ENCODE peak calls at places on chromosomes 11 and 22, in eight cellular contexts. One of them, this sample, is unnamed.

GRCh38 chr11:118615996-118616395 is 8.6 kb downstream of the PHLDB1 start:
- DNase-seq in heart left ventricle: peak
- DNase-seq in ovary: no peak
- DNase-seq in AG10803: no peak
- DNase-seq in heart right ventricle: no peak
- DNase-seq in GM23338: peak
- DNase-seq in astrocyte of the spinal cord: no peak
- DNase-seq in brain microvascular endothelial cell: no peak
- DNase-seq in this sample: no peak

GRCh38 chr11:69775163-69775755 is at the start of gene FGF4:
- DNase-seq in heart left ventricle: no peak
- DNase-seq in ovary: no peak
- DNase-seq in AG10803: no peak
- DNase-seq in heart right ventricle: no peak
- DNase-seq in GM23338: peak
- DNase-seq in astrocyte of the spinal cord: no peak
- DNase-seq in brain microvascular endothelial cell: no peak
- DNase-seq in this sample: no peak

GRCh38 chr11:62140302-62141110 is 16.7 kb downstream of the INCENP start:
- DNase-seq in heart left ventricle: no peak
- DNase-seq in ovary: no peak
- DNase-seq in AG10803: no peak
- DNase-seq in heart right ventricle: no peak
- DNase-seq in GM23338: no peak
- DNase-seq in astrocyte of the spinal cord: no peak
- DNase-seq in brain microvascular endothelial cell: no peak
- DNase-seq in this sample: no peak

GRCh38 chr11:125063429-125064043 is 431 bp downstream of the SLC37A2 start:
- DNase-seq in heart left ventricle: no peak
- DNase-seq in ovary: no peak
- DNase-seq in AG10803: no peak
- DNase-seq in heart right ventricle: no peak
- DNase-seq in GM23338: peak
- DNase-seq in astrocyte of the spinal cord: no peak
- DNase-seq in brain microvascular endothelial cell: no peak
- DNase-seq in this sample: no peak

GRCh38 chr11:65431452-65432132 is 9.0 kb downstream of the NEAT1 start:
- DNase-seq in heart left ventricle: no peak
- DNase-seq in ovary: no peak
- DNase-seq in AG10803: peak
- DNase-seq in heart right ventricle: no peak
- DNase-seq in GM23338: no peak
- DNase-seq in astrocyte of the spinal cord: peak
- DNase-seq in brain microvascular endothelial cell: no peak
- DNase-seq in this sample: no peak

GRCh38 chr11:69125861-69126260 is 29.9 kb upstream of the SMIM38 start:
- DNase-seq in heart left ventricle: no peak
- DNase-seq in ovary: no peak
- DNase-seq in AG10803: no peak
- DNase-seq in heart right ventricle: no peak
- DNase-seq in GM23338: no peak
- DNase-seq in astrocyte of the spinal cord: no peak
- DNase-seq in brain microvascular endothelial cell: no peak
- DNase-seq in this sample: no peak

GRCh38 chr11:48116843-48117242 is 99.8 kb upstream of the OR4B1 start:
- DNase-seq in heart left ventricle: no peak
- DNase-seq in ovary: no peak
- DNase-seq in AG10803: no peak
- DNase-seq in heart right ventricle: no peak
- DNase-seq in GM23338: peak
- DNase-seq in astrocyte of the spinal cord: no peak
- DNase-seq in brain microvascular endothelial cell: no peak
- DNase-seq in this sample: no peak

GRCh38 chr11:61103851-61104423 is 1.6 kb downstream of the CD5 start:
- DNase-seq in heart left ventricle: no peak
- DNase-seq in ovary: no peak
- DNase-seq in AG10803: no peak
- DNase-seq in heart right ventricle: no peak
- DNase-seq in GM23338: no peak
- DNase-seq in astrocyte of the spinal cord: no peak
- DNase-seq in brain microvascular endothelial cell: no peak
- DNase-seq in this sample: no peak

GRCh38 chr22:33969052-33969451 is 48.8 kb upstream of the LARGE1 start:
- DNase-seq in heart left ventricle: no peak
- DNase-seq in ovary: no peak
- DNase-seq in AG10803: no peak
- DNase-seq in heart right ventricle: no peak
- DNase-seq in GM23338: peak
- DNase-seq in astrocyte of the spinal cord: no peak
- DNase-seq in brain microvascular endothelial cell: no peak
- DNase-seq in this sample: no peak

GRCh38 chr11:41306435-41306834 is 153.0 kb downstream of the LRRC4C start:
- DNase-seq in heart left ventricle: no peak
- DNase-seq in ovary: no peak
- DNase-seq in AG10803: no peak
- DNase-seq in heart right ventricle: no peak
- DNase-seq in GM23338: no peak
- DNase-seq in astrocyte of the spinal cord: peak
- DNase-seq in brain microvascular endothelial cell: peak
- DNase-seq in this sample: no peak

GRCh38 chr11:36372101-36372767 is 76.1 kb downstream of the PRR5L start:
- DNase-seq in heart left ventricle: no peak
- DNase-seq in ovary: no peak
- DNase-seq in AG10803: peak
- DNase-seq in heart right ventricle: no peak
- DNase-seq in GM23338: no peak
- DNase-seq in astrocyte of the spinal cord: peak
- DNase-seq in brain microvascular endothelial cell: peak
- DNase-seq in this sample: peak

GRCh38 chr11:100631316-100631715 is 55.8 kb upstream of the ARHGAP42 start:
- DNase-seq in heart left ventricle: no peak
- DNase-seq in ovary: no peak
- DNase-seq in AG10803: no peak
- DNase-seq in heart right ventricle: no peak
- DNase-seq in GM23338: no peak
- DNase-seq in astrocyte of the spinal cord: no peak
- DNase-seq in brain microvascular endothelial cell: no peak
- DNase-seq in this sample: no peak

GRCh38 chr11:124536520-124536919 is 6.9 kb downstream of the OR8B12 start:
- DNase-seq in heart left ventricle: peak
- DNase-seq in ovary: no peak
- DNase-seq in AG10803: peak
- DNase-seq in heart right ventricle: peak
- DNase-seq in GM23338: peak
- DNase-seq in astrocyte of the spinal cord: peak
- DNase-seq in brain microvascular endothelial cell: peak
- DNase-seq in this sample: no peak

GRCh38 chr11:11290354-11290753 is 62.7 kb downstream of the CSNK2A3 start:
- DNase-seq in heart left ventricle: no peak
- DNase-seq in ovary: no peak
- DNase-seq in AG10803: no peak
- DNase-seq in heart right ventricle: no peak
- DNase-seq in GM23338: no peak
- DNase-seq in astrocyte of the spinal cord: no peak
- DNase-seq in brain microvascular endothelial cell: no peak
- DNase-seq in this sample: no peak

GRCh38 chr22:40819741-40820140 is 595 bp upstream of the SLC25A17 start:
- DNase-seq in heart left ventricle: no peak
- DNase-seq in ovary: no peak
- DNase-seq in AG10803: peak
- DNase-seq in heart right ventricle: no peak
- DNase-seq in GM23338: peak
- DNase-seq in astrocyte of the spinal cord: no peak
- DNase-seq in brain microvascular endothelial cell: no peak
- DNase-seq in this sample: no peak

GRCh38 chr11:19378814-19379213 is 138.1 kb upstream of the E2F8 start:
- DNase-seq in heart left ventricle: no peak
- DNase-seq in ovary: no peak
- DNase-seq in AG10803: peak
- DNase-seq in heart right ventricle: no peak
- DNase-seq in GM23338: no peak
- DNase-seq in astrocyte of the spinal cord: no peak
- DNase-seq in brain microvascular endothelial cell: no peak
- DNase-seq in this sample: no peak

GRCh38 chr22:43127166-43127908 is 15.9 kb downstream of the MCAT start:
- DNase-seq in heart left ventricle: no peak
- DNase-seq in ovary: no peak
- DNase-seq in AG10803: no peak
- DNase-seq in heart right ventricle: no peak
- DNase-seq in GM23338: no peak
- DNase-seq in astrocyte of the spinal cord: no peak
- DNase-seq in brain microvascular endothelial cell: no peak
- DNase-seq in this sample: no peak

GRCh38 chr22:50576806-50577696 is 1.2 kb downstream of the CPT1B start:
- DNase-seq in heart left ventricle: no peak
- DNase-seq in ovary: no peak
- DNase-seq in AG10803: no peak
- DNase-seq in heart right ventricle: no peak
- DNase-seq in GM23338: no peak
- DNase-seq in astrocyte of the spinal cord: no peak
- DNase-seq in brain microvascular endothelial cell: no peak
- DNase-seq in this sample: no peak

GRCh38 chr11:67010296-67010905 is 12.5 kb upstream of the SYT12 start:
- DNase-seq in heart left ventricle: no peak
- DNase-seq in ovary: no peak
- DNase-seq in AG10803: no peak
- DNase-seq in heart right ventricle: no peak
- DNase-seq in GM23338: no peak
- DNase-seq in astrocyte of the spinal cord: no peak
- DNase-seq in brain microvascular endothelial cell: no peak
- DNase-seq in this sample: no peak

GRCh38 chr11:88428959-88429358 is 91.4 kb upstream of the CTSC start:
- DNase-seq in heart left ventricle: no peak
- DNase-seq in ovary: no peak
- DNase-seq in AG10803: no peak
- DNase-seq in heart right ventricle: no peak
- DNase-seq in GM23338: peak
- DNase-seq in astrocyte of the spinal cord: no peak
- DNase-seq in brain microvascular endothelial cell: no peak
- DNase-seq in this sample: no peak

GRCh38 chr11:3014314-3014938 is 22.3 kb upstream of the NAP1L4 start:
- DNase-seq in heart left ventricle: no peak
- DNase-seq in ovary: no peak
- DNase-seq in AG10803: no peak
- DNase-seq in heart right ventricle: no peak
- DNase-seq in GM23338: no peak
- DNase-seq in astrocyte of the spinal cord: peak
- DNase-seq in brain microvascular endothelial cell: no peak
- DNase-seq in this sample: no peak

GRCh38 chr11:1522081-1522424 is 35.5 kb upstream of the MOB2 start:
- DNase-seq in heart left ventricle: no peak
- DNase-seq in ovary: no peak
- DNase-seq in AG10803: no peak
- DNase-seq in heart right ventricle: no peak
- DNase-seq in GM23338: no peak
- DNase-seq in astrocyte of the spinal cord: no peak
- DNase-seq in brain microvascular endothelial cell: no peak
- DNase-seq in this sample: no peak

GRCh38 chr11:1521382-1522080 is 35.0 kb upstream of the MOB2 start:
- DNase-seq in heart left ventricle: no peak
- DNase-seq in ovary: no peak
- DNase-seq in AG10803: no peak
- DNase-seq in heart right ventricle: no peak
- DNase-seq in GM23338: no peak
- DNase-seq in astrocyte of the spinal cord: no peak
- DNase-seq in brain microvascular endothelial cell: no peak
- DNase-seq in this sample: no peak

GRCh38 chr11:1520209-1520986 is 33.8 kb upstream of the MOB2 start:
- DNase-seq in heart left ventricle: no peak
- DNase-seq in ovary: no peak
- DNase-seq in AG10803: no peak
- DNase-seq in heart right ventricle: peak
- DNase-seq in GM23338: no peak
- DNase-seq in astrocyte of the spinal cord: no peak
- DNase-seq in brain microvascular endothelial cell: no peak
- DNase-seq in this sample: no peak

GRCh38 chr11:1519028-1519736 is 32.6 kb upstream of the MOB2 start:
- DNase-seq in heart left ventricle: peak
- DNase-seq in ovary: no peak
- DNase-seq in AG10803: no peak
- DNase-seq in heart right ventricle: peak
- DNase-seq in GM23338: no peak
- DNase-seq in astrocyte of the spinal cord: no peak
- DNase-seq in brain microvascular endothelial cell: no peak
- DNase-seq in this sample: no peak

GRCh38 chr11:1520987-1521349 is 34.4 kb upstream of the MOB2 start:
- DNase-seq in heart left ventricle: peak
- DNase-seq in ovary: no peak
- DNase-seq in AG10803: no peak
- DNase-seq in heart right ventricle: no peak
- DNase-seq in GM23338: no peak
- DNase-seq in astrocyte of the spinal cord: no peak
- DNase-seq in brain microvascular endothelial cell: no peak
- DNase-seq in this sample: no peak
- TF ChIP-seq CTCF in heart left ventricle: no peak
- TF ChIP-seq CTCF in ovary: no peak
- TF ChIP-seq CTCF in AG10803: no peak
- TF ChIP-seq CTCF in heart right ventricle: no peak
- TF ChIP-seq CTCF in GM23338: no peak
- TF ChIP-seq CTCF in astrocyte of the spinal cord: peak
- TF ChIP-seq CTCF in brain microvascular endothelial cell: peak
- TF ChIP-seq CTCF in this sample: no peak

GRCh38 chr22:26567610-26568009 is 22.3 kb downstream of the TPST2 start:
- DNase-seq in heart left ventricle: no peak
- DNase-seq in ovary: no peak
- DNase-seq in AG10803: no peak
- DNase-seq in heart right ventricle: no peak
- DNase-seq in GM23338: no peak
- DNase-seq in astrocyte of the spinal cord: no peak
- DNase-seq in brain microvascular endothelial cell: no peak
- DNase-seq in this sample: no peak
- H3K4me3 ChIP-seq in heart left ventricle: no peak
- H3K4me3 ChIP-seq in ovary: no peak
- H3K4me3 ChIP-seq in AG10803: no peak
- H3K4me3 ChIP-seq in heart right ventricle: no peak
- H3K4me3 ChIP-seq in GM23338: peak
- H3K4me3 ChIP-seq in astrocyte of the spinal cord: no peak
- H3K4me3 ChIP-seq in brain microvascular endothelial cell: no peak
- H3K4me3 ChIP-seq in this sample: no peak

DNA sequence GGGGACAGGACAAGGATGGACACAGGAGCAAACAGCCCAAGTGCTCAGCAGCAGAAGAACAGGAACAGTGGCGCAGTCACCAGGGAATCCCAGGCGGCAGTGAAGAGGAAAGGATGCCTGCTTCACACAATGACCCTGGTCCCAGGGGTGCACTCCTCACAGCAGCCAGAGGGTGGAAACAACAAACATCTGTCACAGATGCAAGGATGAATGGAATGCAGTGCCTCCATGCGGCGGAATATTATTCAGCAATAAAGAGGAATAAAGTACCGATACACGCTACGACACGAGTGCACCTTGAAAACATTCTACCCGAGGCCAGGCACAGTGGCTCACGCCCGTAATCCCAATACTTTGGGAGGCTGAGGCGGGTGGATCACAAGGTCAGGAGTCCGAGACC is 12.7 kb downstream of the CSNK1E start:
- DNase-seq in heart left ventricle: peak
- DNase-seq in ovary: no peak
- DNase-seq in AG10803: no peak
- DNase-seq in heart right ventricle: peak
- DNase-seq in GM23338: no peak
- DNase-seq in astrocyte of the spinal cord: no peak
- DNase-seq in brain microvascular endothelial cell: peak
- DNase-seq in this sample: no peak
- TF ChIP-seq CTCF in heart left ventricle: peak
- TF ChIP-seq CTCF in ovary: no peak
- TF ChIP-seq CTCF in AG10803: peak
- TF ChIP-seq CTCF in heart right ventricle: no peak
- TF ChIP-seq CTCF in GM23338: peak
- TF ChIP-seq CTCF in astrocyte of the spinal cord: no peak
- TF ChIP-seq CTCF in brain microvascular endothelial cell: peak
- TF ChIP-seq CTCF in this sample: no peak

GRCh38 chr22:47997612-47998011 is 1235.2 kb downstream of the TBC1D22A start:
- DNase-seq in heart left ventricle: no peak
- DNase-seq in ovary: no peak
- DNase-seq in AG10803: no peak
- DNase-seq in heart right ventricle: no peak
- DNase-seq in GM23338: no peak
- DNase-seq in astrocyte of the spinal cord: no peak
- DNase-seq in brain microvascular endothelial cell: no peak
- DNase-seq in this sample: no peak
- H3K4me3 ChIP-seq in heart left ventricle: no peak
- H3K4me3 ChIP-seq in ovary: no peak
- H3K4me3 ChIP-seq in AG10803: no peak
- H3K4me3 ChIP-seq in heart right ventricle: no peak
- H3K4me3 ChIP-seq in GM23338: no peak
- H3K4me3 ChIP-seq in astrocyte of the spinal cord: no peak
- H3K4me3 ChIP-seq in brain microvascular endothelial cell: no peak
- H3K4me3 ChIP-seq in this sample: no peak

This sample was measured in AG09309.